ENCODE peak calls at places on chromosome 22, in seven cellular contexts. One of them, this sample, is unnamed.
A peak's percentile ranks its signal among the peaks of the same experiment; 100 is the strongest.

GRCh38 chr22:37284807-37285355 is 2.6 kb downstream of the CYTH4 start:
- DNase-seq in HFFc6: no peak
- DNase-seq in omental fat pad: no peak
- DNase-seq in activated CD8-positive, alpha-beta memory T cell treated with anti-CD3 and anti-CD28 coated beads for 1 hour: peak; percentile 34
- DNase-seq in GM12865: peak; percentile 64
- DNase-seq in AG09309: no peak
- DNase-seq in iris pigment epithelial cell: no peak
- DNase-seq in this sample: peak; percentile 100

GRCh38 chr22:28808716-28809355 is 8.5 kb upstream of the XBP1 start:
- DNase-seq in AG09309: no peak
- DNase-seq in HFFc6: no peak
- DNase-seq in activated CD8-positive, alpha-beta memory T cell treated with anti-CD3 and anti-CD28 coated beads for 1 hour: no peak
- DNase-seq in iris pigment epithelial cell: no peak
- DNase-seq in omental fat pad: no peak
- DNase-seq in GM12865: no peak
- DNase-seq in this sample: peak; percentile 30

GRCh38 chr22:36998620-36999351 is 20.5 kb downstream of the TST start:
- DNase-seq in HFFc6: peak; percentile 28
- DNase-seq in omental fat pad: peak; percentile 15
- DNase-seq in activated CD8-positive, alpha-beta memory T cell treated with anti-CD3 and anti-CD28 coated beads for 1 hour: no peak
- DNase-seq in AG09309: no peak
- DNase-seq in GM12865: no peak
- DNase-seq in iris pigment epithelial cell: peak; percentile 45
- DNase-seq in this sample: no peak

GRCh38 chr22:23542933-23543332 is 37.2 kb downstream of the IGLL1 start:
- DNase-seq in activated CD8-positive, alpha-beta memory T cell treated with anti-CD3 and anti-CD28 coated beads for 1 hour: no peak
- DNase-seq in GM12865: no peak
- DNase-seq in HFFc6: no peak
- DNase-seq in iris pigment epithelial cell: peak; percentile 66
- DNase-seq in AG09309: no peak
- DNase-seq in omental fat pad: no peak
- DNase-seq in this sample: no peak

GRCh38 chr22:41943661-41944209 is 3.2 kb downstream of the CENPM start:
- DNase-seq in omental fat pad: no peak
- DNase-seq in HFFc6: peak; percentile 33
- DNase-seq in GM12865: peak; percentile 17
- DNase-seq in activated CD8-positive, alpha-beta memory T cell treated with anti-CD3 and anti-CD28 coated beads for 1 hour: no peak
- DNase-seq in iris pigment epithelial cell: peak; percentile 28
- DNase-seq in AG09309: no peak
- DNase-seq in this sample: no peak

GRCh38 chr22:30649430-30650007 is 13.9 kb downstream of the SLC35E4 start:
- DNase-seq in HFFc6: peak; percentile 63
- DNase-seq in omental fat pad: peak; percentile 25
- DNase-seq in iris pigment epithelial cell: peak; percentile 77
- DNase-seq in GM12865: peak; percentile 60
- DNase-seq in AG09309: no peak
- DNase-seq in activated CD8-positive, alpha-beta memory T cell treated with anti-CD3 and anti-CD28 coated beads for 1 hour: peak; percentile 63
- DNase-seq in this sample: peak; percentile 65

GRCh38 chr22:45430871-45431270 is 17.4 kb downstream of the RIBC2 start:
- DNase-seq in activated CD8-positive, alpha-beta memory T cell treated with anti-CD3 and anti-CD28 coated beads for 1 hour: no peak
- DNase-seq in omental fat pad: no peak
- DNase-seq in GM12865: no peak
- DNase-seq in iris pigment epithelial cell: no peak
- DNase-seq in AG09309: no peak
- DNase-seq in HFFc6: no peak
- DNase-seq in this sample: no peak

GRCh38 chr22:31646186-31647019 is 15.6 kb downstream of the PISD start:
- DNase-seq in GM12865: peak; percentile 79
- DNase-seq in omental fat pad: no peak
- DNase-seq in AG09309: peak; percentile 99
- DNase-seq in HFFc6: peak; percentile 97
- DNase-seq in iris pigment epithelial cell: peak; percentile 99
- DNase-seq in activated CD8-positive, alpha-beta memory T cell treated with anti-CD3 and anti-CD28 coated beads for 1 hour: no peak
- DNase-seq in this sample: no peak

GRCh38 chr22:41876275-41876674 is 38.6 kb downstream of the SHISA8 start:
- DNase-seq in iris pigment epithelial cell: peak; percentile 44
- DNase-seq in AG09309: no peak
- DNase-seq in activated CD8-positive, alpha-beta memory T cell treated with anti-CD3 and anti-CD28 coated beads for 1 hour: no peak
- DNase-seq in omental fat pad: no peak
- DNase-seq in HFFc6: peak; percentile 3
- DNase-seq in GM12865: no peak
- DNase-seq in this sample: no peak

GRCh38 chr22:47192106-47192650 is 429.7 kb downstream of the TBC1D22A start:
- DNase-seq in HFFc6: no peak
- DNase-seq in omental fat pad: peak; percentile 15
- DNase-seq in iris pigment epithelial cell: no peak
- DNase-seq in activated CD8-positive, alpha-beta memory T cell treated with anti-CD3 and anti-CD28 coated beads for 1 hour: no peak
- DNase-seq in AG09309: no peak
- DNase-seq in GM12865: no peak
- DNase-seq in this sample: no peak

GRCh38 chr22:38148252-38148651 is 33.4 kb downstream of the PLA2G6 start:
- DNase-seq in HFFc6: no peak
- DNase-seq in GM12865: no peak
- DNase-seq in activated CD8-positive, alpha-beta memory T cell treated with anti-CD3 and anti-CD28 coated beads for 1 hour: no peak
- DNase-seq in omental fat pad: no peak
- DNase-seq in iris pigment epithelial cell: peak; percentile 65
- DNase-seq in AG09309: peak; percentile 27
- DNase-seq in this sample: no peak

GRCh38 chr22:17199131-17199731 is 20.0 kb downstream of the ADA2 start:
- DNase-seq in omental fat pad: no peak
- DNase-seq in iris pigment epithelial cell: peak; percentile 41
- DNase-seq in HFFc6: no peak
- DNase-seq in AG09309: no peak
- DNase-seq in activated CD8-positive, alpha-beta memory T cell treated with anti-CD3 and anti-CD28 coated beads for 1 hour: no peak
- DNase-seq in GM12865: no peak
- DNase-seq in this sample: no peak

GRCh38 chr22:32075997-32076725 is 33.1 kb downstream of the SLC5A1 start:
- DNase-seq in iris pigment epithelial cell: no peak
- DNase-seq in HFFc6: no peak
- DNase-seq in AG09309: no peak
- DNase-seq in GM12865: no peak
- DNase-seq in activated CD8-positive, alpha-beta memory T cell treated with anti-CD3 and anti-CD28 coated beads for 1 hour: no peak
- DNase-seq in omental fat pad: no peak
- DNase-seq in this sample: no peak